ENCODE peak calls at places on chromosomes 3 and 15, in seven cellular contexts. D is stomach, G is transverse colon, T is lower lobe of right lung, V is astrocyte, S is cardiac muscle cell, E is heart left ventricle. H is an unnamed sample.

GRCh38 chr3:60909526-60909925 is 341.7 kb downstream of the FHIT start:
- DNase-seq in D (no peak), G (no peak), T (no peak), V (no peak), S (no peak), E (no peak), H (no peak)

GRCh38 chr3:125043599-125044151 is 12.1 kb downstream of the HEG1 start:
- DNase-seq in D (peak), G (peak), T (no peak), V (no peak), S (peak), E (peak), H (no peak)

GRCh38 chr3:125098929-125099328 is 43.1 kb upstream of the HEG1 start:
- DNase-seq in D (no peak), G (no peak), T (no peak), V (no peak), S (no peak), E (no peak), H (no peak)

GRCh38 chr15:88708256-88709054 is 69.6 kb downstream of the ISG20 start:
- DNase-seq in D (no peak), G (no peak), T (no peak), V (no peak), S (no peak), E (no peak), H (no peak)

GRCh38 chr3:72675243-72675642 is 173.0 kb downstream of the SHQ1 start:
- DNase-seq in D (no peak), G (no peak), T (no peak), V (no peak), S (no peak), E (no peak), H (no peak)

GRCh38 chr3:115386347-115386746 is 237.0 kb upstream of the GAP43 start:
- DNase-seq in D (no peak), G (no peak), T (no peak), V (no peak), S (no peak), E (no peak), H (no peak)

GRCh38 chr3:192915306-192915705 is 2.4 kb downstream of the MB21D2 start:
- DNase-seq in D (no peak), G (no peak), T (no peak), V (peak), S (peak), E (no peak), H (no peak)

GRCh38 chr15:63509056-63509696 is 4.8 kb downstream of the USP3 start:
- DNase-seq in D (no peak), G (no peak), T (no peak), V (no peak), S (no peak), E (no peak), H (no peak)

GRCh38 chr3:124772081-124772831 is 42.0 kb downstream of the UMPS start:
- DNase-seq in D (no peak), G (no peak), T (no peak), V (peak), S (peak), E (no peak), H (no peak)

GRCh38 chr3:123110953-123111615 is 44.3 kb downstream of the PDIA5 start:
- DNase-seq in D (no peak), G (no peak), T (no peak), V (no peak), S (no peak), E (no peak), H (no peak)

GRCh38 chr3:17730318-17730967 is 12.0 kb downstream of the TBC1D5 start:
- DNase-seq in D (no peak), G (peak), T (no peak), V (peak), S (peak), E (no peak), H (no peak)

GRCh38 chr15:92879949-92880725 is 20.0 kb upstream of the CHD2 start:
- DNase-seq in D (no peak), G (no peak), T (no peak), V (no peak), S (no peak), E (no peak), H (peak)

GRCh38 chr3:143476965-143477640 is 357.5 kb downstream of the CHST2 start:
- DNase-seq in D (no peak), G (no peak), T (no peak), V (no peak), S (no peak), E (no peak), H (no peak)

GRCh38 chr15:73882761-73883419 is 9.5 kb downstream of the TBC1D21 start:
- DNase-seq in D (peak), G (no peak), T (no peak), V (no peak), S (no peak), E (no peak), H (no peak)

GRCh38 chr3:110738531-110738930 is 333.1 kb upstream of the NECTIN3 start:
- DNase-seq in D (no peak), G (no peak), T (no peak), V (peak), S (no peak), E (no peak), H (no peak)

GRCh38 chr15:65833501-65834220 is 35.6 kb upstream of the RAB11A start:
- DNase-seq in D (peak), G (peak), T (no peak), V (no peak), S (peak), E (no peak), H (peak)

GRCh38 chr3:169623971-169624370 is 39.5 kb downstream of the MECOM start:
- DNase-seq in D (no peak), G (no peak), T (no peak), V (no peak), S (no peak), E (no peak), H (no peak)
- TF ChIP-seq CTCF in D (no peak), G (no peak), T (no peak), V (no peak), S (no peak), E (no peak), H (no peak)

GRCh38 chr3:185959609-185960517 is 22.0 kb upstream of the TRA2B start:
- DNase-seq in D (no peak), G (peak), T (no peak), V (peak), S (peak), E (no peak), H (no peak)
- H3K4me3 ChIP-seq in D (peak), G (peak), T (peak), V (no peak), S (no peak), E (no peak), H (no peak)

GRCh38 chr3:29333520-29333919 is 52.6 kb downstream of the RBMS3 start:
- DNase-seq in D (no peak), G (no peak), T (no peak), V (no peak), S (no peak), E (no peak), H (no peak)

GRCh38 chr3:29329986-29330514 is 49.2 kb downstream of the RBMS3 start:
- DNase-seq in D (no peak), G (no peak), T (no peak), V (no peak), S (no peak), E (no peak), H (no peak)

GRCh38 chr3:29331830-29332637 is 51.2 kb downstream of the RBMS3 start:
- DNase-seq in D (no peak), G (no peak), T (no peak), V (no peak), S (peak), E (no peak), H (no peak)

GRCh38 chr3:29334652-29335189 is 53.9 kb downstream of the RBMS3 start:
- DNase-seq in D (no peak), G (no peak), T (no peak), V (peak), S (no peak), E (no peak), H (no peak)

DNA sequence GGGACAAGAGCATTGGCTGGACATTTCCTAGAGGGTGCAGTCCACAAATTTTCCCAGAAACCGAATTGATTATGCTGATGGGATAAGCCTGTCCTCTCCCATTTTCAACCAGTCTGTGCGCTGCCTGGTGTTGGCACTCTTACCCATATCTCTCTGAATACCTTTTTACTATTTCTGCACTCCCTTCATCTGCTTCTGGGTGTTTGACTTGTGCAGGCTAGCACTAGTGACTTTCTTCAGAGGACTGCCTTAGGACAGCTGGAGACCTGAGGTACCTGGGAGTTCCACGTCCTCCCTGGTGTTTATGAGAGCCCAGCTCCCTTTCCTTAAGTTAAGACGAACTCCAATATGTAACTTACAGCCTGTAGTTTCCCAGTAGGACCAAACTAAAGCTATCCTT is 50.2 kb downstream of the RBMS3 start:
- DNase-seq in D (no peak), G (no peak), T (no peak), V (no peak), S (no peak), E (no peak), H (no peak)
- H3K27ac ChIP-seq in D (no peak), G (peak), T (no peak), V (no peak), S (peak), E (peak), H (no peak)

GRCh38 chr3:132210476-132211346 is 106.5 kb upstream of the ACP3 start:
- DNase-seq in D (peak), G (peak), T (no peak), V (no peak), S (peak), E (no peak), H (no peak)
- TF ChIP-seq CTCF in D (no peak), G (peak), T (peak), V (peak), S (peak), E (peak), H (no peak)

GRCh38 chr3:126389112-126389791 is 5.5 kb upstream of the CFAP100 start:
- DNase-seq in D (peak), G (peak), T (peak), V (peak), S (peak), E (peak), H (peak)
- H3K4me3 ChIP-seq in D (peak), G (peak), T (peak), V (peak), S (peak), E (peak), H (no peak)

GRCh38 chr3:62876064-62876463 is 848 bp upstream of the CADPS start:
- DNase-seq in D (no peak), G (peak), T (peak), V (peak), S (peak), E (no peak), H (no peak)

GRCh38 chr3:62875103-62876002 is at the start of gene CADPS:
- DNase-seq in D (no peak), G (peak), T (peak), V (peak), S (peak), E (peak), H (no peak)

GRCh38 chr3:62872318-62872717 is 2.9 kb downstream of the CADPS start:
- DNase-seq in D (no peak), G (no peak), T (no peak), V (no peak), S (no peak), E (no peak), H (no peak)

GRCh38 chr3:62873672-62874397 is 1.4 kb downstream of the CADPS start:
- DNase-seq in D (no peak), G (peak), T (peak), V (peak), S (peak), E (peak), H (no peak)

GRCh38 chr3:62874398-62875102 is 666 bp downstream of the CADPS start:
- DNase-seq in D (no peak), G (no peak), T (peak), V (no peak), S (peak), E (no peak), H (no peak)
- H3K27ac ChIP-seq in D (peak), G (peak), T (no peak), V (no peak), S (peak), E (peak), H (no peak)

H was measured in CD8-positive, alpha-beta T cell.